ENCODE peak calls at places on chromosomes 5 and 9, in ten cellular contexts. G is GM13977; Q is stimulated activated CD8-positive, alpha-beta memory T cell treated with anti-CD3 and anti-CD28 coated beads, Interleukin-7, amount 100 ng/mL, for 4 hours; M is NCI-H1092 treated with DMSO at 0.1 percent for 48 hours; A is activated effector memory CD4-positive, alpha-beta T cell treated with Interleukin-2 at 50 U/mL for 16 hours; J is glutamatergic neuron; L is AG09309; K is lung; D is HepG2; N is heart left ventricle. O is an unnamed sample.

GRCh38 chr9:34628656-34629491 is at the start of gene ARID3C:
- DNase-seq in G (peak), Q (peak), M (peak), A (peak), J (peak), L (no peak), K (no peak), D (no peak), N (no peak), O (no peak)

GRCh38 chr5:135599421-135600140 is 20.8 kb upstream of the CXCL14 start:
- DNase-seq in G (no peak), Q (no peak), M (no peak), A (no peak), J (no peak), L (no peak), K (no peak), D (no peak), N (no peak), O (no peak)

GRCh38 chr9:17600962-17601593 is 22.2 kb downstream of the SH3GL2 start:
- DNase-seq in G (no peak), Q (no peak), M (no peak), A (no peak), J (no peak), L (peak), K (no peak), D (no peak), N (no peak), O (no peak)

GRCh38 chr9:70260007-70260443 is 1.2 kb downstream of the SMC5 start:
- DNase-seq in G (no peak), Q (no peak), M (no peak), A (no peak), J (no peak), L (no peak), K (no peak), D (no peak), N (no peak), O (no peak)

GRCh38 chr9:37908698-37909186 is 4.8 kb upstream of the SLC25A51 start:
- DNase-seq in G (no peak), Q (no peak), M (no peak), A (no peak), J (no peak), L (no peak), K (peak), D (peak), N (no peak), O (no peak)

GRCh38 chr5:159559337-159559736 is 229.1 kb upstream of the IL12B start:
- DNase-seq in G (no peak), Q (no peak), M (no peak), A (no peak), J (no peak), L (no peak), K (no peak), D (no peak), N (no peak), O (no peak)

GRCh38 chr5:95620870-95621838 is 1.3 kb downstream of the GPR150 start:
- DNase-seq in G (peak), Q (peak), M (peak), A (peak), J (peak), L (no peak), K (no peak), D (no peak), N (peak), O (no peak)

GRCh38 chr9:97276310-97276852 is 31.1 kb upstream of the CCDC180 start:
- DNase-seq in G (no peak), Q (no peak), M (no peak), A (no peak), J (no peak), L (no peak), K (no peak), D (no peak), N (no peak), O (no peak)

GRCh38 chr9:107218834-107219485 is 64.1 kb upstream of the RAD23B start:
- DNase-seq in G (no peak), Q (no peak), M (no peak), A (no peak), J (no peak), L (no peak), K (no peak), D (no peak), N (no peak), O (no peak)

GRCh38 chr9:92324889-92325268 is 271 bp downstream of the NOL8 start:
- DNase-seq in G (no peak), Q (no peak), M (no peak), A (no peak), J (no peak), L (no peak), K (no peak), D (no peak), N (no peak), O (no peak)